ENCODE peak calls at places on chromosomes 16 and 17, in nine cellular contexts. F, A, Z, B, D, E, T, Q and I are unnamed samples.

GRCh38 chr16:88331989-88332920 is 50.5 kb upstream of the ZNF469 start:
- DNase-seq in F (no peak), A (peak; percentile 30), Z (peak; percentile 16), B (no peak), D (no peak), E (peak; percentile 48), T (peak; percentile 91), Q (peak; percentile 73), I (peak; percentile 27)

GRCh38 chr16:84839054-84839453 is 19.3 kb downstream of the CRISPLD2 start:
- DNase-seq in F (no peak), A (peak; percentile 60), Z (no peak), B (no peak), D (no peak), E (no peak), T (no peak), Q (no peak), I (no peak)

GRCh38 chr17:36602030-36602737 is 801 bp downstream of the MRM1 start:
- DNase-seq in F (no peak), A (no peak), Z (peak; percentile 50), B (no peak), D (peak; percentile 29), E (no peak), T (no peak), Q (peak; percentile 59), I (no peak)

GRCh38 chr16:23967018-23967417 is 131.2 kb downstream of the PRKCB start:
- DNase-seq in F (no peak), A (peak; percentile 14), Z (no peak), B (peak; percentile 13), D (no peak), E (no peak), T (no peak), Q (no peak), I (no peak)

GRCh38 chr16:72986011-72986410 is 61.9 kb downstream of the ZFHX3 start:
- DNase-seq in F (no peak), A (no peak), Z (no peak), B (no peak), D (no peak), E (no peak), T (no peak), Q (no peak), I (no peak)

GRCh38 chr16:81601601-81602251 is 157.1 kb downstream of the CMIP start:
- DNase-seq in F (no peak), A (no peak), Z (no peak), B (no peak), D (no peak), E (no peak), T (no peak), Q (peak; percentile 49), I (no peak)

GRCh38 chr16:4116328-4117249 is at the start of gene ADCY9:
- DNase-seq in F (peak; percentile 63), A (peak; percentile 81), Z (peak; percentile 83), B (peak; percentile 62), D (peak; percentile 49), E (no peak), T (peak; percentile 91), Q (peak; percentile 91), I (peak; percentile 96)

GRCh38 chr17:70563301-70563820 is 394.0 kb downstream of the KCNJ2 start:
- DNase-seq in F (no peak), A (no peak), Z (peak; percentile 32), B (peak; percentile 79), D (no peak), E (no peak), T (no peak), Q (no peak), I (no peak)

GRCh38 chr17:62704381-62704971 is 77.0 kb downstream of the MRC2 start:
- DNase-seq in F (no peak), A (no peak), Z (peak; percentile 53), B (no peak), D (peak; percentile 17), E (no peak), T (peak; percentile 63), Q (no peak), I (no peak)

GRCh38 chr17:21378553-21378952 is 2.4 kb downstream of the KCNJ12 start:
- DNase-seq in F (no peak), A (no peak), Z (no peak), B (no peak), D (no peak), E (no peak), T (no peak), Q (no peak), I (peak; percentile 86)

GRCh38 chr17:156094-156621 is 18.8 kb downstream of the SCGB1C2 start:
- DNase-seq in F (no peak), A (no peak), Z (no peak), B (no peak), D (no peak), E (no peak), T (no peak), Q (peak; percentile 20), I (no peak)

GRCh38 chr17:75531724-75532090 is 6.2 kb downstream of the LLGL2 start:
- DNase-seq in F (no peak), A (no peak), Z (no peak), B (no peak), D (no peak), E (no peak), T (no peak), Q (no peak), I (no peak)

GRCh38 chr16:75252946-75253911 is 1.8 kb upstream of the BCAR1 start:
- DNase-seq in F (no peak), A (no peak), Z (peak; percentile 12), B (no peak), D (no peak), E (no peak), T (peak; percentile 83), Q (peak; percentile 62), I (no peak)

GRCh38 chr17:66549312-66549705 is 246.9 kb downstream of the PRKCA start:
- DNase-seq in F (no peak), A (no peak), Z (no peak), B (no peak), D (no peak), E (no peak), T (no peak), Q (no peak), I (no peak)

GRCh38 chr16:58509256-58510096 is 5.8 kb upstream of the SETD6 start:
- DNase-seq in F (no peak), A (no peak), Z (no peak), B (no peak), D (no peak), E (no peak), T (no peak), Q (no peak), I (no peak)

GRCh38 chr16:85173077-85173980 is 61.1 kb upstream of the CIBAR2 start:
- DNase-seq in F (no peak), A (no peak), Z (no peak), B (no peak), D (no peak), E (peak; percentile 25), T (peak; percentile 67), Q (no peak), I (no peak)

GRCh38 chr16:69417537-69418199 is 6.8 kb upstream of the CYB5B start:
- DNase-seq in F (no peak), A (peak; percentile 64), Z (no peak), B (no peak), D (no peak), E (peak; percentile 85), T (no peak), Q (no peak), I (no peak)

GRCh38 chr17:2986925-2987324 is 76.5 kb downstream of the OR1D5 start:
- DNase-seq in F (no peak), A (no peak), Z (no peak), B (no peak), D (no peak), E (no peak), T (no peak), Q (no peak), I (no peak)

GRCh38 chr16:29738514-29738913 is 7.3 kb downstream of the C16orf54 start:
- DNase-seq in F (peak; percentile 22), A (no peak), Z (no peak), B (no peak), D (peak; percentile 53), E (no peak), T (no peak), Q (no peak), I (no peak)

GRCh38 chr16:48556913-48557351 is 53.0 kb downstream of the N4BP1 start:
- DNase-seq in F (no peak), A (no peak), Z (no peak), B (no peak), D (no peak), E (peak; percentile 45), T (no peak), Q (no peak), I (no peak)